ENCODE peak calls at places on chromosome X, in eight cellular contexts. K is activated CD4-positive, alpha-beta T cell treated with anti-CD3 and anti-CD28 coated beads, Interleukin-2, amount 10 ng/mL, durations not matched to agents 7 days and 5 days; O is stimulated activated CD8-positive, alpha-beta memory T cell treated with anti-CD3 and anti-CD28 coated beads, Interleukin-2, amount 100 ng/mL, for 48 hours; N is OCI-LY7; S is mucosa of descending colon; I is osteocyte; L is RPMI7951; U is left cardiac atrium. G is an unnamed sample.

GRCh38 chrX:11100281-11101035 is 10.7 kb upstream of the HCCS start:
- DNase-seq in K (no peak), I (no peak), U (peak), N (no peak), L (peak), S (no peak), O (no peak), G (no peak)

GRCh38 chrX:102832661-102833060 is 104.4 kb upstream of the RAB40AL start:
- DNase-seq in K (no peak), S (no peak), L (peak), O (no peak), I (no peak), N (no peak), U (no peak), G (no peak)

GRCh38 chrX:41781500-41781899 is 57.5 kb downstream of the GPR82 start:
- DNase-seq in S (no peak), L (peak), I (no peak), N (peak), U (no peak), K (peak), O (no peak), G (no peak)

GRCh38 chrX:41076742-41077141 is 8.5 kb upstream of the USP9X start:
- DNase-seq in L (no peak), K (no peak), U (no peak), N (no peak), S (no peak), I (no peak), O (no peak), G (no peak)

GRCh38 chrX:152061557-152061956 is 76.8 kb downstream of the MAGEA10 start:
- DNase-seq in L (no peak), O (no peak), N (no peak), I (no peak), S (no peak), K (no peak), U (no peak), G (no peak)

GRCh38 chrX:71095971-71096701 is 485 bp downstream of the FOXO4 start:
- DNase-seq in U (no peak), K (no peak), O (peak), N (no peak), L (peak), I (no peak), S (no peak), G (peak)

GRCh38 chrX:143934542-143934941 is 50.7 kb downstream of the UBE2NL start:
- DNase-seq in O (no peak), L (no peak), K (no peak), I (no peak), S (no peak), U (no peak), N (no peak), G (no peak)

GRCh38 chrX:115960440-115961084 is 210.0 kb upstream of the AGTR2 start:
- DNase-seq in I (no peak), S (no peak), L (no peak), K (no peak), O (no peak), U (no peak), N (no peak), G (no peak)

GRCh38 chrX:24025741-24026402 is 1.1 kb downstream of the KLHL15 start:
- DNase-seq in S (no peak), U (peak), O (no peak), N (no peak), K (no peak), L (peak), I (no peak), G (no peak)

GRCh38 chrX:19698125-19698524 is 182.8 kb upstream of the MAP3K15 start:
- DNase-seq in O (no peak), I (no peak), N (no peak), L (peak), U (peak), K (no peak), S (no peak), G (no peak)

GRCh38 chrX:14802943-14803710 is 69.7 kb downstream of the FANCB start:
- DNase-seq in N (no peak), L (peak), S (no peak), O (no peak), U (no peak), K (no peak), I (no peak), G (no peak)

GRCh38 chrX:47093248-47093647 is 15.0 kb downstream of the RGN start:
- DNase-seq in N (peak), S (no peak), U (no peak), O (no peak), K (peak), L (peak), I (no peak), G (no peak)

G was measured in coronary artery.